ENCODE peak calls at places on chromosomes 4 and X, in ten cellular contexts. R is K562, U is OCI-LY7, M is pancreas, W is tibial nerve, D is uterus, C is GM12878, O is kidney, N is right lobe of liver, E is A549. B is an unnamed sample. For H3K4me1, the result is how much of the 10 kb centered on the place peaks cover.

GRCh38 chr4:95377511-95377910 is 171.3 kb downstream of the UNC5C start:
- DNase-seq in U (no peak), C (no peak), N (no peak), O (no peak), E (no peak), M (no peak), D (no peak), W (no peak), R (no peak), B (no peak)

GRCh38 chr4:19999775-20000414 is 251.8 kb upstream of the SLIT2 start:
- DNase-seq in W (no peak), M (no peak), C (no peak), R (no peak), U (no peak), D (no peak), O (no peak), E (no peak), N (no peak), B (no peak)

GRCh38 chr4:76504613-76505465 is 69.8 kb downstream of the SHROOM3 start:
- DNase-seq in W (peak), E (peak), D (no peak), U (peak), M (no peak), C (no peak), N (no peak), O (no peak), R (peak), B (no peak)

GRCh38 chr4:102826105-102826889 is 1.1 kb downstream of the UBE2D3 start:
- DNase-seq in E (no peak), O (no peak), W (no peak), R (no peak), N (no peak), D (no peak), M (no peak), C (no peak), U (no peak), B (no peak)

GRCh38 chrX:139801397-139801813 is 93.4 kb upstream of the MCF2 start:
- DNase-seq in W (no peak), E (no peak), U (no peak), D (no peak), M (no peak), N (no peak), O (no peak), R (no peak), C (no peak), B (no peak)

GRCh38 chr4:37383579-37384229 is 139.2 kb downstream of the NWD2 start:
- DNase-seq in U (peak), M (no peak), W (peak), R (peak), E (peak), N (no peak), D (no peak), O (no peak), C (no peak), B (no peak)

GRCh38 chr4:78569291-78569821 is 17.8 kb downstream of the ANXA3 start:
- DNase-seq in C (no peak), D (no peak), M (no peak), U (no peak), N (no peak), R (no peak), O (no peak), E (peak), W (no peak), B (no peak)

GRCh38 chrX:68139791-68140190 is 293.5 kb downstream of the OPHN1 start:
- DNase-seq in M (no peak), R (no peak), D (no peak), C (no peak), W (no peak), N (no peak), E (no peak), O (no peak), U (no peak), B (no peak)

GRCh38 chr4:76950846-76951321 is 1.3 kb downstream of the SEPTIN11 start:
- DNase-seq in C (no peak), N (peak), E (peak), M (peak), O (peak), D (no peak), W (no peak), U (peak), R (no peak), B (no peak)

GRCh38 chr4:77220841-77221613 is 64.0 kb downstream of the CCNG2 start:
- DNase-seq in M (no peak), R (no peak), C (no peak), E (no peak), O (no peak), N (no peak), U (no peak), D (peak), W (no peak), B (no peak)

GRCh38 chrX:40544343-40545250 is 36.2 kb upstream of the ATP6AP2 start:
- DNase-seq in U (no peak), R (peak), E (no peak), M (no peak), C (no peak), O (no peak), W (no peak), N (no peak), D (no peak), B (no peak)

GRCh38 chrX:152601848-152602616 is 35.7 kb upstream of the GABRQ start:
- DNase-seq in R (peak), C (no peak), M (no peak), O (no peak), D (no peak), N (no peak), E (no peak), W (no peak), U (peak), B (peak)

GRCh38 chr4:2244947-2245786 is 3.2 kb upstream of the HAUS3 start:
- DNase-seq in D (no peak), E (no peak), M (no peak), R (no peak), C (no peak), W (no peak), U (no peak), N (no peak), O (no peak), B (no peak)

GRCh38 chr4:48432017-48432416 is 51.1 kb upstream of the SLC10A4 start:
- DNase-seq in O (no peak), N (no peak), C (no peak), M (no peak), W (no peak), D (no peak), U (no peak), R (no peak), E (no peak), B (no peak)

GRCh38 chr4:144948009-144948408 is 150.0 kb downstream of the ANAPC10 start:
- DNase-seq in E (no peak), W (no peak), M (no peak), O (no peak), U (no peak), C (no peak), D (no peak), N (no peak), R (no peak), B (no peak)
- H3K4me1 ChIP-seq in E (under half), W (under half), M (under half), O (under half), U (under half), C (under half), D (under half), N (under half), R (under half), B (under half)

DNA sequence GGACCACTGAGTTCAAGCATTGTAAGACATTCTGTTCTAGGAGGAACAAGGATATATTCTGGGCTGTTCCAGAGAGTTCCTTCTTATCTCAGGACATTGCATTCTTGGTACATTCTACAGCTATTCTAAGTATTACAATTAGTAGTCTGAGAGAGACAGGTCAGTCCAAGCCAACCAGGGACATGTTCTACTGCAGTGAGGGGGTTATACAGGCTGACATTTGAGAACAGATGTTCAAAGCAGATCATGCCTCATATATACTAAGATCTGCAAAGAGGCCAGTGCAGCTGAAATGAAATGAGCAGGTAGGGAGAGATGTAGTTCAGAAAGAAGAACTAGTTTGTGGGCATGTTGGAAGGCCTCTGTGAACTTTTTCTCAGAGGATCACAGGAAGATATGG is 142.0 kb downstream of the CENPC start:
- DNase-seq in W (no peak), N (no peak), U (no peak), D (no peak), M (no peak), E (no peak), C (no peak), O (no peak), R (no peak), B (no peak)
- H3K27ac ChIP-seq in W (no peak), N (no peak), U (no peak), D (no peak), M (no peak), E (no peak), C (no peak), O (no peak), R (peak), B (no peak)

GRCh38 chr4:41613782-41614181 is 75.8 kb downstream of the LIMCH1 start:
- DNase-seq in N (no peak), M (no peak), W (no peak), E (no peak), R (no peak), U (no peak), D (no peak), C (no peak), O (no peak), B (no peak)
- H3K4me3 ChIP-seq in N (no peak), M (peak), W (peak), E (no peak), R (no peak), U (no peak), D (no peak), C (no peak), O (no peak), B (no peak)

DNA sequence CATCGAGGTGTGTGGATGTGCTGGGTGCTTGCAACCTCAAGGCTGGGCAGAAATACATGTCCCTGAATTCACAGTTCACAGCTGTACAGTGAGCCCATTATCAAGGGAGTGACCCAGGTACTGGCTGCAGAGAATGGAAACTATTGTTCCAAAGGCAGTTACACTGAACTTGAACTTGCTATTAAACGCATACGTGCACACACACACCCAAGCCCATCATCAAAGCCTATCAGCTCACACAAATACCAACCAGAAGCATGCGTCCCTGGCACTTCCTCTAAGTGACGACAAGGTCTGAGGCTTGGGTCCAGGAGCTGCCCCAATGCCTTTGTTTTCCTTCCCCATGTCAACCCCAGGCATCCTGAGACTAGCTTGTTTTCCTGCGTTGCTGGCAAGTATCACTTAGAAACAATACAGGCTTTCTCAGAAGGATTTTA is 88.6 kb downstream of the IRF2 start:
- DNase-seq in U (no peak), C (no peak), O (no peak), E (no peak), M (no peak), D (no peak), R (no peak), N (peak), W (no peak), B (peak)
- H3K4me1 ChIP-seq in U (half or more), C (half or more), O (under half), E (under half), M (under half), D (under half), R (half or more), N (under half), W (half or more), B (under half)

DNA sequence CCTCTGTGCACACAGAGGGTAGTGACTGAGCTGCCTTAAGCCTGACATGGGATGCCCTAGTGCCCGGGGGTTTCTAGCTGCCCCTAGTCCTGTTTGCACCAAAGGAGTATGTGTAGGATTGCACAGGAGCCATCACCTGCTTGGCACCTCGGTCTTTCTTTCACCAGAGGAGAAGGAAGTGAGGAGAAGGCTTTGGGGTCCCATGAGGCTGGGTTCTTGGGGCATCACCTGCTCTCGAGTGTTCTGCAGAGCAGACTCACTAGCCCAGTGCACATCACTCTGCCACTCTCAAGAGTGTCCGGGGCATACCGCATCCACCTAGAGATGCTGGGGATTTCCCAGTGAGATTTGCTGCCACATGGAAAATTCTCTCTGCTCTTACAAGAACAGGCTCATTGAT is 40.5 kb upstream of the GPR78 start:
- DNase-seq in R (no peak), C (no peak), U (no peak), N (no peak), D (no peak), M (no peak), E (no peak), W (no peak), O (peak), B (peak)
- H3K27ac ChIP-seq in R (no peak), C (no peak), U (no peak), N (no peak), D (no peak), M (no peak), E (no peak), W (no peak), O (no peak), B (no peak)

B was measured in CD4-positive, CD25-positive, alpha-beta regulatory T cell.